ENCODE peak calls at places on chromosomes 3 and 15, in four cellular contexts. T, M, J and E are unnamed samples.

GRCh38 chr15:98648654-98649537 is 557 bp downstream of the IGF1R start:
- DNase-seq in M (peak), T (no peak), J (peak), E (peak)

GRCh38 chr3:144085964-144086363 is 114.3 kb downstream of the DIPK2A start:
- DNase-seq in J (no peak), T (no peak), M (no peak), E (no peak)

GRCh38 chr3:17038900-17039545 is 154.3 kb downstream of the PLCL2 start:
- DNase-seq in J (no peak), M (no peak), T (no peak), E (no peak)

GRCh38 chr3:72032435-72033118 is 247.6 kb upstream of the PROK2 start:
- DNase-seq in T (no peak), J (no peak), M (no peak), E (no peak)

GRCh38 chr3:194623449-194624290 is 9.5 kb downstream of the TMEM44 start:
- DNase-seq in J (no peak), T (no peak), M (no peak), E (no peak)

GRCh38 chr3:132879651-132880050 is 157.4 kb upstream of the NPHP3 start:
- DNase-seq in J (peak), M (no peak), T (no peak), E (peak)

GRCh38 chr3:11154953-11155325 is 646 bp downstream of the HRH1 start:
- DNase-seq in T (no peak), M (peak), J (no peak), E (peak)

GRCh38 chr15:74461847-74462511 is 1.0 kb upstream of the UBL7 start:
- DNase-seq in M (peak), J (no peak), T (no peak), E (no peak)

GRCh38 chr15:65856821-65857455 is 12.4 kb upstream of the RAB11A start:
- DNase-seq in M (peak), T (no peak), J (peak), E (peak)

GRCh38 chr15:74631408-74631807 is 15.8 kb downstream of the CLK3 start:
- DNase-seq in T (no peak), J (no peak), M (no peak), E (no peak)

GRCh38 chr3:44954962-44955361 is 21.0 kb downstream of the ZDHHC3 start:
- DNase-seq in M (no peak), J (no peak), T (no peak), E (no peak)

GRCh38 chr3:141052570-141053069 is 1.5 kb downstream of the SPSB4 start:
- DNase-seq in J (no peak), M (no peak), T (no peak), E (peak)

GRCh38 chr15:85030301-85031049 is 48.8 kb downstream of the PDE8A start:
- DNase-seq in T (peak), J (no peak), M (no peak), E (no peak)

GRCh38 chr3:73624363-73625123 is at the start of gene PDZRN3:
- DNase-seq in M (peak), T (no peak), J (peak), E (peak)

GRCh38 chr15:64381000-64381751 is at the start of gene PCLAF:
- DNase-seq in J (peak), M (peak), T (peak), E (peak)

GRCh38 chr15:64383760-64384159 is 2.5 kb upstream of the PCLAF start:
- DNase-seq in J (no peak), T (no peak), M (no peak), E (no peak)

DNA sequence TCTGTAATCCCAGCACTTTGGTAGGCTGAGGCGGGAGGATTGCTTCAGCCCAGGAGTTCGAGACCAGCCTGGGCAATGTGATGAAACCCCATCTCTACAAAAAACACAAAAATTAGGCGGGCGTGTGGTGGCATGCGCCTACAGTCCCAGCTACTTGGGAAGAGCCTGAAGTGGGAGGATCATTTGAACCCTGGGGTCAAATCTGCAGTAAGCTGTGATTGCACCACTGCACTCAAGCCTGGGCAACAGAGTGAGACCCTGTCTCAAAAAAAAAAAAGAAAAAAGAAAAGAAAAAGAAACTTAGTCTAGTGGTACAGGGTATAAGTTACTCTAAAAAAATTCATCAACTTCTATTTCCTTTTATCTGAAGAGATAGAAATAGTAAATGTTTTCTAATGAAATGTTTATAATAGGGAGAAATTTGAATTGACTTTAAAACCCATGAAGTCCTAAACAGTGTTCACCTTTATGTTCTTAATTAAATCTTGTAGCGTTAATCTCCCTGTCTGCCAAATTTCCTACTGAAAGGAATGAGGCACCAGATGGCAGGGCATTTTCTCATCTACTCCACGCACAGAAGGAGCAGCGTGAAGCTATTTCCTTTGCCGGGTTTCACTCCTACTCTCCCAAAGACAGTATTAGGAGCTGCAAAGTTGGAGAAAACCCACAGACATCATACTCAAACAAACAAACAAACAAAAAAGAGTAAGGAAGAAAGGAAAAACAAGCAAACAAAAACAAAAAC is 1.9 kb downstream of the PCLAF start:
- DNase-seq in J (no peak), T (no peak), M (no peak), E (no peak)
- H3K4me3 ChIP-seq in J (no peak), T (peak), M (no peak), E (peak)

GRCh38 chr3:75938921-75939320 is 153.6 kb upstream of the ZNF717 start:
- DNase-seq in M (no peak), T (no peak), J (no peak), E (no peak)
- H3K4me3 ChIP-seq in M (no peak), T (no peak), J (no peak), E (no peak)

DNA sequence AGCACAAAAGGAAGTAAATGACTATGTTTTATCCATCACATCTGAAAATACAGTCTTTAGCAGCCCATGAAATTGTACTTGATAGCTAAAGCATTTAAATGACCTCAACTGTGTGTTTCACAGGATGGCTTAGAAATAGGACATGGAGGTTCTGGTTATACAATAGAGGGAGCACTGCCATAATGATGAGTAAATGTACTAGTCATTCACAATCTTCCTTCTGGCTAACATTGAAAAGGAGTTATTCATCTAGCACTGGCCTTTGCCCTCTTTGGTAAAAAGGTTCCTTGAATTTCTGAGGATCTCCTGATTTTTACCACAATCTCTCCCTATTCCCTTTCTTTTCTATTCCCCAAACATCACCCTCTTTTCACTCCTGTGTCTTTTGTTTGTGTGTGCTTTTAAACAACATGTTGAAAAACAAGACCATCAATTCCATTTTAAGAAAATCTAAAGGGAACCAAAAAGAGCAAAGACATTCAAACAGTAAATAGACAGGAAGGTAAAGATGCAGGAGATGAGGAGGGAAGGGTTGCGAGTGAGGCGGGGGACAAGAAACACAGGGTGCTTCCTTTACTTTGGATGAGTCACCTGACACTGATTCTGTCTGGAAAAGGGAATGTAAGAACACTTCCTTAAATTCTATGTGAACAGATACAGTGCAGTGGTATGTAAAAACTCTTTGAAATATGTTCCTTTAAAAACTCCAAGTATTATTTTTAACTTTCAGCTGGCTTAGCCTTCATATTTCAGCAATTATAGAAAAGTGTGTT is 619.0 kb downstream of the MECOM start:
- DNase-seq in M (no peak), T (peak), J (no peak), E (no peak)
- H3K4me3 ChIP-seq in M (no peak), T (no peak), J (no peak), E (no peak)

GRCh38 chr3:127457094-127457475 is 133.4 kb downstream of the TPRA1 start:
- DNase-seq in M (peak), J (peak), T (peak), E (no peak)
- H3K4me3 ChIP-seq in M (no peak), J (no peak), T (peak), E (no peak)

GRCh38 chr3:162338514-162338913 is 841.9 kb downstream of the OTOL1 start:
- DNase-seq in J (no peak), M (no peak), T (no peak), E (no peak)
- H3K4me3 ChIP-seq in J (no peak), M (no peak), T (no peak), E (no peak)

DNA sequence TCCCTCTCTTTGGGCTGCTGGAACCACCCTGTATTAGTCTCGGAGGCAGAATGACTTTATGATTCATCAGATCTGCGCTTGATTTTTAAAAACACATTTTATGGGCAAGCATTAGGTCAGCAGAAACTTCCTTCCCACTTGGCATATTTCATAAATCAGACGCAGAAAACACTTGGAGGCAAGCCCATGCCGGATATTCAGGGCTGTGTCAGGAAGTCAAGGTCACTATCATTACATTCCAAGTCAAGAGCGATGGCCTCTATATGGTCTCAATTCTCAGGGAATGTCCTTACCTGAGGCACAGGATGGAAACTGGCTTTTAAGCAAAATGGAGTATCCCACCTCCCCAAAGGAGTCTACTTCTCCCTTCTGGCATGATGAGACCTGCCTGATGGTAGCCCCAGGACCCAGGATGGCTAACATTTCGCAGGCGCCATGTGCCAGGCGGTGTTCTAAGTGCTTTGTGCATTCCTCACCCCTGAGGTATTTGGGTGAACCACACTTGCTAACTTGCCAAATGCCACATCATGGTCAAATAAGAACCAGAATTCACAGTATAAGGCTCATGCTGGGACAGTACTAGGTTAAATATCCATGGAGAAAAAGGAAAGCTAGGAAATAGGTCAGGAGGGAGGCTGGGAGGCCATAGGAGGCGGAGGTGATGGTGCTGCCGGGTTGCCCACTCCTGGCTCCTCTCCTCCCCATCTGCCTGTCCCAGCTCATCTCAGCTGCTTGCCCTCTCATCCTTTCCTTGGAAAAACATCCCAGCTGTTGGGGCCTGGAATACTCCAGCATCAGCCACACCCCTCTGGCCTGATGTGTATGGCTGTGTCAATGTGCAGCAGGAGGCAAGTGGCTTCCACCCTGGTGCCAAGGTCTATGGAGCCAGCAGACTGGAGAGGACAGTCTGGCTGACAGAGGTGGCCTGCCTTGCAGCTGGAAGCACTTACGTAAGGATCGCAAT is 18.8 kb downstream of the BCL2L10 start:
- DNase-seq in M (peak), J (no peak), T (no peak), E (no peak)
- H3K4me3 ChIP-seq in M (no peak), J (no peak), T (no peak), E (no peak)

DNA sequence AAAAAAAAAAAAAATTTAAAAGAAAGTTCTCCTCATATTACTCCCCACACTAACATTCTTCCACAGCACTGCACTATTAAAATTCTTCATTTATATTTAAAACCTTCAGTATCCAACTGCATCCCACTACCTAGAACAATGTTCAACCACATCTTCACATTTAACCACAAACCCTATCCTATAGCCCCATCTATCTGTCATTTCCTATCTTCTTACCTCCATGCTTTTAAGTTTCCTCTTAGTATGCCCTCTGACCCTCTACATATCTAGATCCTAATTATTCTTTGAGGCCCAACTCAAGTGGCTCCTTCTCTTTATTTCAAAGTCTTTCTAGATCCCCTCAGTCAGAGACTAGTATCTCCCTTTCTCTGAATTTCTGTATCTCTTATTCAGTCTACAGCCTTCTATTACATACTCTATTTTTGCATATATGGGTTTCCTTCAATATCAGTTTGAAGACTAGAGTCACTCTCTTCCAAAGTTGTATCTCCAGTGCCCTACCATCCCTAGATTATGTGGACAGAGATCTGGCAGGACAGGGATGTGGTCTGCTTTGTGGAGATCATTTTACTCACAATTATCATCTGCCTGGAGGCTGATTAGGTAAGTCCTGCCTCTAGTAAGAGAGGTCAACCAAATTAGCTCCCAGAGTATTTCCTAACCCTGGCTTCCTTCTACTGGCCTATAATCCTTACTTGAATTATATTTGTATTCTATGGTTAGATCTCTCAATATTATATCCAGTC is 1.4 kb downstream of the CIAO2A start:
- DNase-seq in J (no peak), T (no peak), M (no peak), E (no peak)
- H3K4me3 ChIP-seq in J (no peak), T (peak), M (peak), E (peak)

GRCh38 chr3:113250566-113250965 is 39.2 kb downstream of the BOC start:
- DNase-seq in M (no peak), T (no peak), J (no peak), E (no peak)
- H3K4me3 ChIP-seq in M (no peak), T (no peak), J (no peak), E (no peak)

GRCh38 chr3:109943181-109943580 is 605.8 kb upstream of the DPPA4 start:
- DNase-seq in M (no peak), J (no peak), T (no peak), E (no peak)

GRCh38 chr3:109939817-109940216 is 602.5 kb upstream of the DPPA4 start:
- DNase-seq in T (no peak), J (no peak), M (no peak), E (no peak)

DNA sequence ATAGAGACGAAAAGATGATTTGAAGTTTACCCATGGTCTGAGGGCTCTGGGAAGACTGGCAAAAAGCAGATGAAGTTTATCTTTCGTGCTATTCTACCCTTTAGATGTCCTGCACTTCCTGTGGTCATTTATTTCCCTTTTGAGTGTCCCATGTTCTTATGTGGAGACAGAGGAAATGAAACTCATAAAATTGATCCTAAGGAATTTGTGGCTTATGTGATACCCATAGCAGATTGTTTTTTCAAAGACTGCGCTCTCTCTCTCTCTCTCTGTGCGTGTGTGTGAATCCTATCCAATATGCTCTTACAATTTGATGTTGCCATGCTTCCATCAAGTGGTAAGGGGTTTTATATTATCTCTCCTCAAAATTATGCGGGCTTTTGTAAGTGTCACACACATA is 607.5 kb upstream of the DPPA4 start:
- DNase-seq in T (no peak), J (no peak), M (no peak), E (no peak)
- H3K4me3 ChIP-seq in T (no peak), J (no peak), M (no peak), E (no peak)